ENCODE peak calls at places on chromosomes 11 and 22, in nine cellular contexts. F is fibroblast of lung, L is Karpas-422, N is H9, I is neuronal stem cell, P is kidney, R is GM12878, H is PC-3, E is endodermal cell. G is an unnamed sample. For H3K4me1, the result is how much of the 10 kb centered on the place peaks cover.

GRCh38 chr22:17810570-17811116 is 36.4 kb upstream of the BID start:
- DNase-seq in F (no peak), L (no peak), N (no peak), I (no peak), P (no peak), R (no peak), H (no peak), E (no peak), G (peak)

GRCh38 chr22:35971418-35972119 is 57.1 kb downstream of the RBFOX2 start:
- DNase-seq in F (peak), L (no peak), N (no peak), I (no peak), P (no peak), R (no peak), H (no peak), E (no peak), G (no peak)

GRCh38 chr11:69636512-69636866 is 4.5 kb upstream of the CCND1 start:
- DNase-seq in F (peak), L (no peak), N (peak), I (peak), P (peak), R (no peak), H (peak), E (peak), G (peak)

GRCh38 chr11:47155914-47156313 is 20.8 kb downstream of the ARFGAP2 start:
- DNase-seq in F (no peak), L (no peak), N (no peak), I (no peak), P (no peak), R (no peak), H (no peak), E (no peak), G (no peak)

GRCh38 chr11:100752371-100753073 is 65.4 kb downstream of the ARHGAP42 start:
- DNase-seq in F (no peak), L (no peak), N (no peak), I (no peak), P (no peak), R (no peak), H (peak), E (no peak), G (no peak)

GRCh38 chr22:30262112-30262511 is 4.5 kb downstream of the OSM start:
- DNase-seq in F (no peak), L (no peak), N (no peak), I (no peak), P (no peak), R (no peak), H (no peak), E (no peak), G (no peak)

GRCh38 chr11:126059238-126059761 is 3.4 kb downstream of the CDON start:
- DNase-seq in F (no peak), L (no peak), N (no peak), I (no peak), P (no peak), R (no peak), H (no peak), E (no peak), G (no peak)

GRCh38 chr11:23206736-23207336 is 346.6 kb upstream of the CCDC179 start:
- DNase-seq in F (peak), L (no peak), N (no peak), I (no peak), P (no peak), R (no peak), H (peak), E (no peak), G (no peak)

GRCh38 chr22:22037229-22037628 is 54.6 kb upstream of the TOP3B start:
- DNase-seq in F (no peak), L (peak), N (no peak), I (peak), P (no peak), R (no peak), H (no peak), E (no peak), G (no peak)

GRCh38 chr22:49154433-49154832 is 673.2 kb downstream of the BRD1 start:
- DNase-seq in F (no peak), L (no peak), N (no peak), I (no peak), P (peak), R (no peak), H (no peak), E (no peak), G (no peak)

GRCh38 chr11:114154271-114155047 is 94.9 kb downstream of the ZBTB16 start:
- DNase-seq in F (peak), L (no peak), N (no peak), I (no peak), P (peak), R (no peak), H (no peak), E (no peak), G (no peak)

GRCh38 chr11:114151631-114152030 is 92.1 kb downstream of the ZBTB16 start:
- DNase-seq in F (no peak), L (no peak), N (no peak), I (no peak), P (no peak), R (no peak), H (no peak), E (no peak), G (no peak)

GRCh38 chr11:114152785-114153184 is 93.3 kb downstream of the ZBTB16 start:
- DNase-seq in F (no peak), L (no peak), N (no peak), I (no peak), P (no peak), R (no peak), H (no peak), E (no peak), G (no peak)

GRCh38 chr11:114152162-114152561 is 92.7 kb downstream of the ZBTB16 start:
- DNase-seq in F (no peak), L (no peak), N (no peak), I (no peak), P (no peak), R (no peak), H (no peak), E (no peak), G (no peak)

GRCh38 chr11:114153224-114153623 is 93.7 kb downstream of the ZBTB16 start:
- DNase-seq in F (no peak), L (no peak), N (no peak), I (no peak), P (no peak), R (no peak), H (no peak), E (no peak), G (no peak)
- H3K9ac ChIP-seq in F (no peak), L (no peak), N (no peak), I (no peak), P (no peak), R (no peak), H (no peak), E (no peak), G (no peak)

GRCh38 chr22:25067851-25068421 is 115.4 kb downstream of the KIAA1671 start:
- DNase-seq in F (no peak), L (no peak), N (no peak), I (no peak), P (no peak), R (no peak), H (no peak), E (no peak), G (no peak)
- H3K27ac ChIP-seq in F (no peak), L (no peak), N (no peak), I (no peak), P (no peak), R (no peak), H (no peak), E (peak), G (no peak)

GRCh38 chr11:44911031-44911814 is 39.5 kb downstream of the TP53I11 start:
- DNase-seq in F (peak), L (peak), N (peak), I (peak), P (no peak), R (no peak), H (peak), E (peak), G (peak)
- H3K4me1 ChIP-seq in F (under half), L (under half), N (under half), I (under half), P (under half), R (under half), H (under half), E (under half), G (under half)

GRCh38 chr22:50246242-50247175 is 1.7 kb upstream of the TUBGCP6 start:
- DNase-seq in F (no peak), L (no peak), N (no peak), I (no peak), P (no peak), R (no peak), H (peak), E (no peak), G (no peak)
- H3K9ac ChIP-seq in F (no peak), L (peak), N (no peak), I (no peak), P (no peak), R (no peak), H (no peak), E (no peak), G (peak)

GRCh38 chr22:43812890-43813289 is 785 bp upstream of the EFCAB6 start:
- DNase-seq in F (no peak), L (no peak), N (no peak), I (no peak), P (no peak), R (no peak), H (no peak), E (no peak), G (no peak)
- H3K27ac ChIP-seq in F (peak), L (no peak), N (no peak), I (no peak), P (no peak), R (peak), H (no peak), E (no peak), G (no peak)

GRCh38 chr22:28247667-28248363 is 328.8 kb upstream of the PITPNB start:
- DNase-seq in F (no peak), L (no peak), N (no peak), I (no peak), P (no peak), R (no peak), H (no peak), E (peak), G (no peak)
- H3K4me1 ChIP-seq in F (under half), L (under half), N (under half), I (under half), P (under half), R (under half), H (under half), E (under half), G (under half)

G was measured in colonic mucosa.